ENCODE peak calls at places on chromosomes 13 and 19, in six cellular contexts. One of them, this sample, is unnamed.

GRCh38 chr13:112444001-112444311 is 67.8 kb downstream of the SPACA7 start:
- DNase-seq in MM.1S: peak
- DNase-seq in head of caudate nucleus: peak
- DNase-seq in HS-5: no peak
- DNase-seq in iPS DF 6.9: peak
- DNase-seq in fibroblast of pulmonary artery: peak
- DNase-seq in this sample: peak

GRCh38 chr13:20190481-20191310 is 2.0 kb downstream of the GJB2 start:
- DNase-seq in fibroblast of pulmonary artery: peak
- DNase-seq in head of caudate nucleus: no peak
- DNase-seq in iPS DF 6.9: no peak
- DNase-seq in MM.1S: no peak
- DNase-seq in HS-5: no peak
- DNase-seq in this sample: no peak

GRCh38 chr19:5534787-5535586 is 32.8 kb downstream of the TINCR start:
- DNase-seq in iPS DF 6.9: no peak
- DNase-seq in head of caudate nucleus: no peak
- DNase-seq in fibroblast of pulmonary artery: no peak
- DNase-seq in HS-5: no peak
- DNase-seq in MM.1S: no peak
- DNase-seq in this sample: no peak

GRCh38 chr19:40317338-40317737 is 30.9 kb downstream of the C19orf47 start:
- DNase-seq in HS-5: no peak
- DNase-seq in iPS DF 6.9: no peak
- DNase-seq in fibroblast of pulmonary artery: no peak
- DNase-seq in head of caudate nucleus: no peak
- DNase-seq in MM.1S: no peak
- DNase-seq in this sample: no peak

GRCh38 chr13:114118763-114119123 is 13.7 kb downstream of the RASA3 start:
- DNase-seq in head of caudate nucleus: no peak
- DNase-seq in HS-5: no peak
- DNase-seq in MM.1S: no peak
- DNase-seq in fibroblast of pulmonary artery: peak
- DNase-seq in iPS DF 6.9: no peak
- DNase-seq in this sample: no peak

GRCh38 chr19:9183000-9183399 is 4.2 kb downstream of the OR7D2 start:
- DNase-seq in iPS DF 6.9: no peak
- DNase-seq in fibroblast of pulmonary artery: no peak
- DNase-seq in MM.1S: no peak
- DNase-seq in HS-5: no peak
- DNase-seq in head of caudate nucleus: no peak
- DNase-seq in this sample: no peak

GRCh38 chr19:19039901-19040300 is 6.5 kb downstream of the ARMC6 start:
- DNase-seq in head of caudate nucleus: no peak
- DNase-seq in iPS DF 6.9: no peak
- DNase-seq in MM.1S: no peak
- DNase-seq in HS-5: no peak
- DNase-seq in fibroblast of pulmonary artery: no peak
- DNase-seq in this sample: no peak

GRCh38 chr13:57557979-57558529 is 73.5 kb upstream of the PCDH17 start:
- DNase-seq in MM.1S: peak
- DNase-seq in HS-5: no peak
- DNase-seq in iPS DF 6.9: peak
- DNase-seq in head of caudate nucleus: peak
- DNase-seq in fibroblast of pulmonary artery: peak
- DNase-seq in this sample: no peak

GRCh38 chr19:51531349-51532315 is at the start of gene SIGLEC6:
- DNase-seq in head of caudate nucleus: peak
- DNase-seq in HS-5: no peak
- DNase-seq in iPS DF 6.9: peak
- DNase-seq in MM.1S: no peak
- DNase-seq in fibroblast of pulmonary artery: no peak
- DNase-seq in this sample: no peak

GRCh38 chr19:5288347-5288739 is 52.3 kb downstream of the PTPRS start:
- DNase-seq in fibroblast of pulmonary artery: no peak
- DNase-seq in MM.1S: no peak
- DNase-seq in iPS DF 6.9: no peak
- DNase-seq in HS-5: no peak
- DNase-seq in head of caudate nucleus: peak
- DNase-seq in this sample: no peak

This sample was measured in SHP77 treated with DMSO at 0.1 percent for 48 hours.